ENCODE peak calls at places on chromosomes 11 and 22, in eight cellular contexts. X, C, Z, K, S, L, Q and N are unnamed samples. For H3K27me3 and H3K36me3, the result is how much of the 10 kb centered on the place peaks cover.

GRCh38 chr11:115391598-115391997 is 112.6 kb downstream of the CADM1 start:
- DNase-seq in Z (no peak), L (peak), Q (peak), K (no peak), X (peak), S (no peak), C (no peak), N (no peak)

GRCh38 chr11:26741036-26741435 is 19.2 kb upstream of the SLC5A12 start:
- DNase-seq in S (peak), L (no peak), X (peak), Q (no peak), C (no peak), Z (no peak), K (no peak), N (peak)

GRCh38 chr11:77387701-77388100 is 86.2 kb downstream of the PAK1 start:
- DNase-seq in C (no peak), S (peak), K (no peak), X (no peak), Z (no peak), L (no peak), Q (no peak), N (no peak)

GRCh38 chr22:40911772-40912171 is 39.4 kb upstream of the RBX1 start:
- DNase-seq in K (no peak), Z (no peak), S (no peak), C (no peak), L (no peak), Q (no peak), X (no peak), N (no peak)

GRCh38 chr11:102295045-102295444 is 22.2 kb upstream of the BIRC3 start:
- DNase-seq in Z (no peak), C (no peak), X (no peak), Q (no peak), S (no peak), K (no peak), L (no peak), N (no peak)

GRCh38 chr11:94295534-94295933 is 8.8 kb upstream of the IZUMO1R start:
- DNase-seq in Z (no peak), X (peak), C (no peak), S (no peak), Q (no peak), L (no peak), K (no peak), N (no peak)

GRCh38 chr22:48181168-48181955 is 1418.9 kb downstream of the TBC1D22A start:
- DNase-seq in K (no peak), Q (no peak), C (no peak), X (no peak), Z (no peak), L (no peak), S (no peak), N (no peak)

GRCh38 chr11:64120951-64121569 is 44.9 kb downstream of the MACROD1 start:
- DNase-seq in L (no peak), C (no peak), S (peak), K (peak), X (no peak), Z (no peak), Q (no peak), N (peak)

GRCh38 chr11:47326198-47326597 is 26.3 kb downstream of the MYBPC3 start:
- DNase-seq in C (no peak), K (peak), X (no peak), Z (no peak), Q (no peak), L (no peak), S (peak), N (no peak)

GRCh38 chr11:19714387-19715363 is 2.0 kb downstream of the NAV2 start:
- DNase-seq in X (peak), Q (no peak), Z (no peak), C (peak), S (peak), L (peak), K (peak), N (peak)

GRCh38 chr11:19711911-19712280 is 741 bp upstream of the NAV2 start:
- DNase-seq in C (no peak), X (peak), K (peak), Z (no peak), S (no peak), L (peak), Q (no peak), N (no peak)

GRCh38 chr11:19713221-19714092 is 820 bp downstream of the NAV2 start:
- DNase-seq in K (peak), S (peak), C (peak), Z (no peak), Q (no peak), L (peak), X (peak), N (no peak)

GRCh38 chr11:19714093-19714386 is 1.4 kb downstream of the NAV2 start:
- DNase-seq in L (peak), X (peak), Z (no peak), S (no peak), K (no peak), Q (no peak), C (peak), N (no peak)

GRCh38 chr11:19712281-19713220 is at the start of gene NAV2:
- DNase-seq in K (peak), L (peak), Z (peak), X (peak), C (peak), Q (peak), S (peak), N (peak)
- H3K27me3 ChIP-seq in K (under half), L (half or more), Z (under half), X (half or more), C (under half), Q (under half), S (under half), N (under half)

GRCh38 chr22:36298118-36298517 is 45.2 kb downstream of the APOL1 start:
- DNase-seq in S (no peak), K (no peak), Q (no peak), L (no peak), C (no peak), X (no peak), Z (peak), N (no peak)
- H3K36me3 ChIP-seq in S (half or more), K (half or more), Q (half or more), L (half or more), C (half or more), X (under half), Z (half or more), N (half or more)

DNA sequence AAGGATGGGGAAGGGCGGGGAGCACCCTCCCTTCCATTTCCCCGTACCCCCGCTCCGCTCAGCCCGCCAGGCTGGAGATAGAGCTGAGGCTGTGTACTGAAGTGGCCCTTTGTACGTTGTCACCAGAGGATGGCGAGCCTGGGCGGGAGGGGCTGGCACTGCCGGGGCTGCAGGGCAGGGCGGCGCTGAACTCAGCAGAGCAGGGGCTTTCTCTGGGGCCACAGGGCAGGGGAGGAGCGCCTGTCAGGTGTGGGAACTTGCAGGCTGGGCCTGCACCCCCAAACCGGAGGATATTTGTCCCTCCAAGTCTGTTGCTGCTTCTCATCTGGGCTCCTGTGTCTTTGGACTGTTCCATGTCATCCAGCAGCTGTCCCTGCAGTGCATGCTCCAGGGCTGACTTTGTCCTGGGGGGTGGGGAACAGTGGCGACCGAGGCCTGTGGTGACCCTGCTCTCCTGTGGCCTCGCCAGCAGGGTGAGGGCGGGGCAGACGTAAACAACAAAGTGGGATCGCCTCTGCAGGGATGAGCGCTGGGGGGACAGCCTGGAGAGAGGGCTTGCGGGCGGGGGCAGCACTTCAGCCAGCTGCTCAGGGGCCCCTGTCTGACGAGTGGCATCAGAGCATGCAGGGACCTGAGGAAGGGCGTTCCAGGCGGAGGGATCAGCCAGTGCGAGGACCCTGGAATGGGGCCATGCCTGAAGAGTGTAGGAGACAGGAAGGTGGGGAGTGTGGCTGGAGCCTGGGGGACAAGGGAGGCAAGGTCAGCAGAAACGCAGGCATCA is 13.1 kb downstream of the MGAT3 start:
- DNase-seq in Z (no peak), X (peak), S (peak), K (no peak), L (no peak), C (no peak), Q (no peak), N (no peak)
- H3K4me3 ChIP-seq in Z (no peak), X (no peak), S (no peak), K (no peak), L (no peak), C (no peak), Q (no peak), N (no peak)

DNA sequence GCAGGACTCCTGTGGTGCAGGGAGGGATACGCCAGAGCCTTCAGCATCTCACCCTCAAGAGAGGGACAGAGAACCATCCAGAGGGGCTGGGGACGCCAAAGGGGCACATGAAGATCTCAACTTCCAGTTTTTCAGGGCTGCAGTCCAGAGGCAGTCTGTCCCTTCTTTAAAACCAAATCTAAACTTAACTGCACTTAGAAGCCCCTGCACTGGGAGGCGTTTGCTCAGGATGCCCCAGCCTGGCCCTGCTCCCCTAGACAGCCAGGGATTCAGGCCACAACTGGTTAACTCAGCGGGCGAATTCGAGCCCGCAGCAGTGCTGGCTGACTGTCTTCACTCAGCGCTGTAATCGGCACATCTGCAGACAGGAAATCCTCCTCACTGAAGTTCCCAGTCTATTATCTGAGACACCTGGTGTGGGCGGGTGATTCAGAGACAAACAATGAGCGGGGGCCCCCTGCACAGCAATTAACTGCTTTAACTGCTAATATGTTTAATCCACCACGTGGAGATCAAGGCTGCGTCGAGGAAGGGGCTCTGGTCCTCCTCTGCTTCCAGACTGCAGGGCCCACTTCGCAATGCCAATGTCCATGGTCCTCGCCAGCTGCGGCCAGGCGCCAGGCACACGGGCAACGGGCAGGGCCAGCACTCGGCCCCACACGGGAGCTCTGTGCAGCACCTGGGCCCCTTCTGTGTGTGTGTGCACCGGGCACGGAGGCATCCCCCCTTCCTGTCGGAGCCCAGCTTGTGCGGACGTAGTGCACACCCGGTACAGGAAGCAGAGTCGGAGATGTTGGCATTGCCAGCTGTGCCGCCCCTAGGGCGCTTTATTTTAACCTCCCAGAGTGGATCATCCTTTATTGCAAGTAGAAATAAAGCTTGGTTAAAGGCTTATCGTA is 36.9 kb upstream of the GNB1L start:
- DNase-seq in C (peak), Q (peak), X (peak), K (no peak), S (peak), L (peak), Z (peak), N (peak)
- H3K27me3 ChIP-seq in C (under half), Q (under half), X (under half), K (under half), S (under half), L (under half), Z (under half), N (under half)

DNA sequence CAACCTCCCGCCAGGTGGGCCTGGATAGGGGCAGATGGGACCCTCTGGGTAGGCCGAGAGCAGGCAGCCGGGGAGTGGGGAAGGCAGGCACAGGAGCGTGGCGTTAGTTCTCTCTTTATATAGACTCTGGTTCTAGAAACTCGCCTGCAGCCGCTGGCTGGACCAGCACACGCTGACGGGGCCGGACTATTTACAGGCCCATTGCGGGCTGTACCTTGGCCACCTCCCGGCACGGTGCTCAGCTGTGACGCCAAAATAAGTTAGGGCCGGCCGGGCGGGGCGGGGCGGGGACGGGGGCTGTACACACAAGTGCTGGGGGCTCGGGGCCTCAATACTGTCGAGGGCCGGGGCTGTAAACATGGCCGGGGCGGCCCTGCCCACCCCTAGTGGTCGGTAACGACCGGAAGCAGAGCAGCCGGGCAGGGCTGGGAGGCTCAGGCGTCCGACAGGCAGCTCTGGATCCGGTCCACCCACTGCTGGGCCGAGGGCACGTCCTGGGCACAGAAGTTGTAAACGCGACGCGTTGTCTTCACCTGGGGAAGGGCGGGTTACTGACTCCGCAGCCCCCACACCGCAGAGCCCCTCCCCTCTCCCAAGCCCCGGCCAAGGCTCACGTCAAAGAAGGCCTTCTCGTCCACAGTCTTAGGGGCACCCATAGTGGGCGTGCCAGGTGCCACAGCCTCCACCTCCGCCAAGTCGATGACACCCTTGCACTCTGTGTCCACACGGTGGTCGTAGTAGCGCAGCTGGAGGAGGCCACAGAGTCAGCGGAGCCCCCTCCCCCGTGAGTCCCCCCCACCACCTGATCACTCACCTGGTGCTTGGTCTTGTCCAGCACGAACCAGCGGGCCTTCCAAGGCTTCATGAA is 27.9 kb downstream of the SBF1 start:
- DNase-seq in Q (no peak), X (no peak), C (no peak), Z (peak), S (no peak), L (no peak), K (no peak), N (no peak)
- H3K36me3 ChIP-seq in Q (under half), X (under half), C (under half), Z (under half), S (half or more), L (under half), K (half or more), N (under half)

GRCh38 chr11:9091044-9091936 is at the start of gene SCUBE2:
- DNase-seq in Z (no peak), L (peak), Q (no peak), S (peak), X (peak), C (no peak), K (no peak), N (no peak)

GRCh38 chr11:9089636-9090035 is 1.8 kb downstream of the SCUBE2 start:
- DNase-seq in Q (no peak), K (no peak), X (no peak), S (peak), Z (no peak), L (no peak), C (no peak), N (no peak)

GRCh38 chr11:9089061-9089460 is 2.3 kb downstream of the SCUBE2 start:
- DNase-seq in K (no peak), X (no peak), L (no peak), C (no peak), Z (no peak), S (no peak), Q (no peak), N (no peak)

GRCh38 chr11:9092085-9092484 is 686 bp upstream of the SCUBE2 start:
- DNase-seq in S (peak), X (no peak), Q (no peak), Z (no peak), L (no peak), C (no peak), K (no peak), N (no peak)

GRCh38 chr11:9090488-9091043 is 833 bp downstream of the SCUBE2 start:
- DNase-seq in Q (no peak), K (no peak), Z (no peak), X (peak), C (peak), L (peak), S (peak), N (no peak)
- H3K4me3 ChIP-seq in Q (peak), K (peak), Z (no peak), X (peak), C (no peak), L (peak), S (peak), N (no peak)

GRCh38 chr11:120090411-120090810 is 47.5 kb downstream of the TRIM29 start:
- DNase-seq in L (no peak), K (no peak), Q (no peak), X (no peak), S (no peak), Z (no peak), C (no peak), N (no peak)

GRCh38 chr11:120091701-120092100 is 46.2 kb downstream of the TRIM29 start:
- DNase-seq in Q (no peak), L (no peak), Z (no peak), X (no peak), S (no peak), C (no peak), K (no peak), N (no peak)

GRCh38 chr11:120088056-120088455 is 49.9 kb downstream of the TRIM29 start:
- DNase-seq in S (no peak), Q (no peak), C (no peak), X (no peak), L (no peak), K (no peak), Z (peak), N (no peak)

GRCh38 chr11:120089036-120090001 is 48.6 kb downstream of the TRIM29 start:
- DNase-seq in Q (no peak), S (no peak), K (no peak), C (no peak), X (no peak), L (no peak), Z (no peak), N (peak)

GRCh38 chr11:120091121-120091520 is 46.8 kb downstream of the TRIM29 start:
- DNase-seq in Q (no peak), K (no peak), S (peak), C (no peak), L (no peak), X (no peak), Z (no peak), N (no peak)
- H3K27me3 ChIP-seq in Q (under half), K (under half), S (under half), C (under half), L (under half), X (under half), Z (under half), N (under half)

DNA sequence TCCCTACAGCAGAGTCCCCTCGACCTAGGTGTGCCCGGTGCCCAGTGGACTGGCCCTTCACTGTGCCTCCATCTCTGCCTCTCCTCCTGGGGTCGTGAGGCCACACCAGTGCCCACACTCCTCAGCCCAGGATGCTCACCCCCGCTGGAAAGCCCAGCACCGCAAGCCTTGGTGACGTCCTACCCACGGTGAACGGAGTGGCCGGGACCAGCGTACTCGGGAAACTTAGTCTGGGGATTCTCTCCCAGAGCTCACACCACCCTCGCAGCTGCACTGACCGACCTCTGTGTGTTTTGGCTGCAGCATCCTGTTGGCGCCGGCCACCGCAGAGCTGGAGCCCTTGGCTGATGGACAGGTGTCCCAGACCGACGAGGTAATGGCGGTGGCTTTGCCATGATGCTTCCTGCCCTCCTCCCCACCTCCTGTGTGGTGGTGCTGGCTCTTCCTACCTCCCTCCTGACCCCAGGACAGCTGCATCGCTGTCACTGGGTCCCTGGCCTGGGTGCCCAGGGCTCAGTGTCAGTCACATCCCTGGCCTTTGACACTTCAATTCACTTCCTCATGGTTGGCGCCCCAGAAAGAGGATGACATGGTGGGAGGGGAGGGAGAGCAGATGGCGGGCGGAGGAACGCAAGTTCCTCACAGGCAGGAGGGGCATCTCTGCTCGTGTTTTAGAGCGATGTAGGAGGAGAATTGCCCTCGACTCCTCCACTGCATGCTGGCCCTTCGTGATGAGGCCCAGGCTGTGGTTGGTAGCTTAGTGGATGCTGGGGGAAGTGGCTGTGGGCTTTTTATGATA is 35.3 kb upstream of the KRTAP5-7 start:
- DNase-seq in K (no peak), Q (no peak), Z (no peak), C (no peak), S (no peak), L (no peak), X (no peak), N (no peak)
- H3K36me3 ChIP-seq in K (half or more), Q (under half), Z (under half), C (under half), S (under half), L (under half), X (under half), N (under half)

GRCh38 chr11:96238563-96239166 is 104.3 kb downstream of the MAML2 start:
- DNase-seq in K (no peak), S (no peak), L (no peak), Z (no peak), X (no peak), C (no peak), Q (no peak), N (no peak)
- H3K4me3 ChIP-seq in K (no peak), S (no peak), L (no peak), Z (no peak), X (no peak), C (no peak), Q (no peak), N (no peak)